ENCODE peak calls at places on chromosomes 7 and 10, in four cellular contexts. I, B, Z and J are unnamed samples.
A peak's percentile ranks its signal among the peaks of the same experiment; 100 is the strongest.

GRCh38 chr10:77075916-77076315 is 561.7 kb downstream of the KCNMA1 start:
- DNase-seq in B (no peak), Z (no peak), I (no peak), J (no peak)

GRCh38 chr7:28116034-28116433 is 64.6 kb downstream of the JAZF1 start:
- DNase-seq in I (no peak), Z (no peak), B (no peak), J (no peak)

GRCh38 chr10:65234261-65234660 is 1691.6 kb upstream of the LRRTM3 start:
- DNase-seq in Z (no peak), B (no peak), I (no peak), J (no peak)

GRCh38 chr10:130816116-130816901 is 495.2 kb downstream of the TCERG1L start:
- DNase-seq in B (no peak), I (no peak), Z (no peak), J (no peak)

GRCh38 chr10:101143354-101143648 is 12.2 kb downstream of the TLX1 start:
- DNase-seq in I (no peak), B (no peak), Z (no peak), J (no peak)

GRCh38 chr10:36670616-36671402 is 454.6 kb upstream of the ANKRD30A start:
- DNase-seq in B (no peak), I (no peak), Z (no peak), J (no peak)

GRCh38 chr7:157614457-157615020 is 277.7 kb downstream of the DNAJB6 start:
- DNase-seq in B (no peak), I (no peak), Z (no peak), J (no peak)

GRCh38 chr10:5413012-5413938 is 918 bp downstream of the NET1 start:
- DNase-seq in Z (peak; percentile 42), B (no peak), I (no peak), J (peak; percentile 2)

GRCh38 chr7:96189129-96189815 is 132.6 kb downstream of the SLC25A13 start:
- DNase-seq in Z (peak; percentile 52), I (no peak), B (no peak), J (peak; percentile 29)

GRCh38 chr7:32648408-32649156 is 153.3 kb downstream of the AVL9 start:
- DNase-seq in B (no peak), I (no peak), Z (no peak), J (no peak)

GRCh38 chr10:35637456-35637855 is 4.6 kb downstream of the FZD8 start:
- DNase-seq in Z (no peak), I (no peak), B (no peak), J (no peak)

GRCh38 chr10:127278001-127278400 is 81.6 kb upstream of the INSYN2A start:
- DNase-seq in I (no peak), Z (peak; percentile 82), B (no peak), J (no peak)

GRCh38 chr10:103667390-103667789 is 173.9 kb downstream of the NEURL1 start:
- DNase-seq in B (no peak), Z (no peak), I (no peak), J (no peak)

GRCh38 chr7:27586825-27587224 is 75.9 kb downstream of the HIBADH start:
- DNase-seq in I (no peak), Z (peak; percentile 90), B (no peak), J (peak; percentile 96)

GRCh38 chr7:135801045-135801693 is 52.6 kb upstream of the FAM180A start:
- DNase-seq in I (peak; percentile 58), Z (peak; percentile 81), B (peak; percentile 19), J (peak; percentile 87)

GRCh38 chr7:22990588-22990949 is 23.4 kb downstream of the HYCC1 start:
- DNase-seq in B (no peak), Z (no peak), I (no peak), J (no peak)

GRCh38 chr10:35778344-35778743 is 136.2 kb upstream of the FZD8 start:
- DNase-seq in B (no peak), I (no peak), Z (no peak), J (no peak)

GRCh38 chr10:44249490-44249889 is 135.4 kb downstream of the CXCL12 start:
- DNase-seq in Z (no peak), I (no peak), B (no peak), J (no peak)

GRCh38 chr10:6878067-6878412 is 298.0 kb upstream of the PRKCQ start:
- DNase-seq in Z (no peak), B (no peak), I (no peak), J (no peak)

GRCh38 chr7:158447206-158448171 is 140.1 kb downstream of the PTPRN2 start:
- DNase-seq in B (no peak), Z (peak; percentile 77), I (no peak), J (peak; percentile 5)

GRCh38 chr10:101960879-101961395 is 95.0 kb downstream of the ARMH3 start:
- DNase-seq in I (no peak), B (no peak), Z (no peak), J (no peak)

GRCh38 chr10:50033481-50033880 is 34.3 kb upstream of the WASHC2A start:
- DNase-seq in I (no peak), Z (no peak), B (no peak), J (no peak)

GRCh38 chr10:70190581-70190980 is 20.3 kb upstream of the SAR1A start:
- DNase-seq in B (no peak), I (no peak), Z (no peak), J (no peak)

GRCh38 chr7:30987936-30988335 is 24.2 kb downstream of the GHRHR start:
- DNase-seq in I (no peak), B (no peak), Z (no peak), J (no peak)

GRCh38 chr10:62054408-62054807 is 152.9 kb downstream of the ARID5B start:
- DNase-seq in I (no peak), Z (no peak), B (no peak), J (no peak)

GRCh38 chr10:63699785-63700184 is 178.6 kb downstream of the REEP3 start:
- DNase-seq in Z (no peak), B (no peak), I (no peak), J (no peak)

GRCh38 chr10:110857265-110858158 is 14.2 kb upstream of the PDCD4 start:
- DNase-seq in Z (peak; percentile 43), I (no peak), B (no peak), J (peak; percentile 85)

GRCh38 chr7:106281127-106281526 is 3.7 kb downstream of the NAMPT start:
- DNase-seq in I (no peak), B (no peak), Z (no peak), J (no peak)

GRCh38 chr7:159012353-159013069 is 132.2 kb downstream of the VIPR2 start:
- DNase-seq in Z (peak; percentile 51), B (no peak), I (no peak), J (no peak)